ENCODE peak calls at places on chromosomes 4 and X, in eight cellular contexts. B is effector memory CD4-positive, alpha-beta T cell; K is left lung; Q is left ventricle myocardium inferior; S is BE2C; V is A673; U is tibial nerve; C is astrocyte of the spinal cord. X is an unnamed sample.

GRCh38 chrX:19121898-19122640 is at the start of gene ADGRG2:
- DNase-seq in K (no peak), Q (peak; percentile 30), U (peak; percentile 7), C (peak; percentile 6), V (peak; percentile 86), B (no peak), S (peak; percentile 42), X (peak; percentile 54)

GRCh38 chr4:10093801-10094552 is 22.6 kb downstream of the WDR1 start:
- DNase-seq in V (no peak), B (no peak), Q (no peak), K (no peak), S (no peak), U (no peak), C (peak; percentile 98), X (peak; percentile 71)

GRCh38 chr4:13626492-13627184 is 887 bp downstream of the BOD1L1 start:
- DNase-seq in B (no peak), V (no peak), Q (no peak), S (no peak), U (no peak), K (no peak), C (peak; percentile 2), X (no peak)

GRCh38 chr4:123587983-123588494 is 191.4 kb downstream of the SPRY1 start:
- DNase-seq in Q (no peak), K (peak; percentile 32), S (peak; percentile 55), B (no peak), C (peak; percentile 63), V (peak; percentile 42), U (no peak), X (no peak)

GRCh38 chr4:103100691-103101090 is 1.1 kb upstream of the BDH2 start:
- DNase-seq in S (no peak), V (no peak), C (no peak), B (no peak), K (no peak), Q (no peak), U (no peak), X (no peak)

GRCh38 chrX:17740137-17741122 is 3.1 kb downstream of the SCML1 start:
- DNase-seq in K (no peak), V (no peak), U (no peak), B (no peak), S (no peak), Q (no peak), C (no peak), X (no peak)

GRCh38 chrX:48971325-48972213 is at the start of gene KCND1:
- DNase-seq in K (peak; percentile 50), C (peak; percentile 63), S (peak; percentile 63), V (peak; percentile 68), U (peak; percentile 15), B (no peak), Q (peak; percentile 27), X (no peak)

GRCh38 chr4:153296424-153296823 is 48.1 kb upstream of the MND1 start:
- DNase-seq in U (no peak), Q (no peak), K (peak; percentile 43), S (no peak), V (peak; percentile 19), C (peak; percentile 62), B (no peak), X (no peak)

GRCh38 chrX:22164770-22165388 is 107.8 kb upstream of the CBLL2 start:
- DNase-seq in Q (no peak), C (peak; percentile 21), K (no peak), U (no peak), V (no peak), B (no peak), S (no peak), X (no peak)

GRCh38 chr4:26863512-26863911 is 2.9 kb downstream of the STIM2 start:
- DNase-seq in Q (no peak), C (no peak), S (no peak), K (no peak), U (no peak), B (no peak), V (no peak), X (no peak)

GRCh38 chrX:151488677-151489076 is 74.8 kb upstream of the PASD1 start:
- DNase-seq in Q (no peak), C (no peak), V (peak; percentile 27), B (no peak), U (no peak), S (peak; percentile 21), K (no peak), X (no peak)

GRCh38 chr4:145433684-145434083 is 48.0 kb upstream of the SMAD1 start:
- DNase-seq in B (no peak), S (no peak), V (no peak), C (no peak), Q (no peak), U (no peak), K (no peak), X (no peak)

GRCh38 chrX:153697924-153698865 is 10.5 kb downstream of the SLC6A8 start:
- DNase-seq in Q (no peak), B (no peak), C (no peak), S (no peak), U (no peak), V (no peak), K (no peak), X (no peak)

GRCh38 chr4:10281996-10282395 is 165.4 kb upstream of the WDR1 start:
- DNase-seq in B (no peak), K (no peak), Q (no peak), U (no peak), V (no peak), S (no peak), C (no peak), X (no peak)

GRCh38 chr4:6364581-6364980 is 94.9 kb downstream of the WFS1 start:
- DNase-seq in C (no peak), V (no peak), U (no peak), Q (peak; percentile 5), K (no peak), B (no peak), S (no peak), X (no peak)

GRCh38 chrX:36898301-36898700 is 109.9 kb upstream of the FAM47C start:
- DNase-seq in K (no peak), S (no peak), Q (no peak), B (no peak), U (no peak), V (peak; percentile 65), C (no peak), X (no peak)

GRCh38 chr4:38583102-38583501 is 80.9 kb upstream of the KLF3 start:
- DNase-seq in B (no peak), U (no peak), Q (no peak), V (no peak), S (no peak), C (peak; percentile 54), K (no peak), X (no peak)

GRCh38 chr4:158809611-158810486 is 41.0 kb downstream of the FNIP2 start:
- DNase-seq in S (no peak), K (no peak), Q (no peak), B (no peak), U (peak; percentile 57), C (peak; percentile 93), V (peak; percentile 76), X (no peak)

GRCh38 chr4:53653484-53654053 is 62.3 kb upstream of the LNX1 start:
- DNase-seq in K (no peak), U (no peak), V (no peak), B (no peak), Q (no peak), S (peak; percentile 15), C (peak; percentile 18), X (no peak)

DNA sequence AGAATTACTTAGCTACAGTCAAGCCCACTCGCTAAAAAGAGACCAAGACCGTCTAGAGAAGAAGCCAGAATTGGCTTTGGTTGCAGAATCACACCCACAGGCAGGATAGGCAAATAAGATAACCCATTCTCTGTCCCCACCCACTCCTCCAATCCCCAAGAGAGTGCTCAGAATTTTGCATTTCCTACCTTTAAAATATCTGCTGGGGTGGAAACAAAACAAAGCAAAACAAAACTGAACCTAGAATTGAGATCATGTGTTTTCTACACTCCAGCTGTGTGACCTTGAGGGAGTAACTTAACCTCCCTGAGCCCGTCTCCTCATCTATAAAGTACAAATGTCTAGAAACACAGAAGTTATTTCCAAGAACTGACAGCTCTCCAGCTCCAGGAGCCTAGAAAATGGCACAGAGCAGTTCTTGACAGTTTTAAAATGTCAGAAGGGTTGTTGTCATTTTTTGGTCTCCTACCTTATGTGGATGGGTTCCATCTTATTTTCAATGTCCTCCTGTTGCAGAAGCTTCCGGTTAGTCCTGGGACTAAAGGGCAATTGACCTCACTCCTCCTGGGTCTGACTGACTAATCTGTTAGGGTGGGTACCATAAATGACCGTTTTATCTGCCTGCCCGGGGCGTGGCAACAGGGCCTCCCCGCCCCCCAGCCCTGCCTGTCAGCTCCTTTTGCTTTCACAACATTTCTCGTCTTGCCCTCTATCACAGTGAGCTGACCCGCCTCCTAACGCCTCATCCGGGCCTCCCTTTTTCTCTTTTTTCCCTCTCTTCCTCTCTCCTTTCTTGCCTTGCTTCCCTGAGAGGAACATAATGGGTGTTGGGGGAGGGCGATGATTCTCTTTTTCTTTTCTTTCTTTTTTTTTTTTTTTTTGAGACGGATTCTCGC is 114.0 kb downstream of the RBM47 start:
- DNase-seq in Q (no peak), B (no peak), V (no peak), S (no peak), U (no peak), C (no peak), K (peak; percentile 44), X (peak; percentile 53)
- H3K4me3 ChIP-seq in Q (no peak overlapping the region), B (no peak overlapping the region), V (no peak overlapping the region), S (no peak overlapping the region), U (no peak overlapping the region), C (no peak overlapping the region), K (no peak overlapping the region), X (peak overlapping the region; percentile 48)

GRCh38 chrX:124239324-124239723 is 93.1 kb upstream of the TEX13D start:
- DNase-seq in K (no peak), B (no peak), U (no peak), V (no peak), C (no peak), S (no peak), Q (no peak), X (no peak)
- H3K4me3 ChIP-seq in K (no peak overlapping the region), B (no peak overlapping the region), U (no peak overlapping the region), V (no peak overlapping the region), C (no peak overlapping the region), S (no peak overlapping the region), Q (no peak overlapping the region), X (no peak overlapping the region)

GRCh38 chrX:47523713-47524166 is 37.3 kb upstream of the ARAF start:
- DNase-seq in U (no peak), K (no peak), C (no peak), Q (no peak), S (peak; percentile 4), B (no peak), V (no peak), X (no peak)

GRCh38 chrX:47518105-47518504 is 35.1 kb upstream of the ZNF41 start:
- DNase-seq in B (no peak), V (no peak), C (no peak), Q (no peak), K (no peak), S (no peak), U (no peak), X (no peak)

GRCh38 chrX:47523297-47523696 is 37.7 kb upstream of the ARAF start:
- DNase-seq in S (peak; percentile 86), C (peak; percentile 62), B (peak; percentile 62), U (peak; percentile 56), V (peak; percentile 79), K (peak; percentile 83), Q (peak; percentile 85), X (peak; percentile 89)
- H3K4me3 ChIP-seq in S (peak overlapping the region; percentile 58), C (peak overlapping the region; percentile 52), B (peak overlapping the region; percentile 56), U (peak overlapping the region; percentile 32), V (peak overlapping the region; percentile 55), K (peak overlapping the region; percentile 20), Q (peak overlapping the region; percentile 70), X (peak overlapping the region; percentile 56)

DNA sequence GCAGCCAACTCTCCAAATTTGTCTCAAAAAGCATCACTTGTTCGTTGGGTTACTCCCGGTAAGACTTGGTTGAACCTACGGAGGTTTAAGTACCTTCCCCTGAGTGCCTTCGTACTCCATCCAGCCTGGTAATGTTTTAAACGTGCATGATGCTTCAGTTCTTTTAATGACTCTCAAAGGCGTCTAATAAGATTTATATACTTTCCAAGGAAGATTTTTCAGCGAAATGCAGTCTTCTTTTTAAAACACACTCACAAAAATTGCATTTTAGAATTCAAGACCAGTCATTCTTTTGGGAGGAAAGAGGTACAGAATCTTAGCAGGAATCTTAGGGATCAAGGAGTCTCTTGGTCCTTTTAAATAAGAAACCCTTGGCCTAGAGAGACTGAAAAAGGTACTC is 430 bp upstream of the TRPC3 start:
- DNase-seq in V (no peak), U (no peak), S (no peak), B (no peak), K (no peak), C (no peak), Q (no peak), X (no peak)
- H3K4me3 ChIP-seq in V (peak overlapping the region; percentile 54), U (peak overlapping the region; percentile 45), S (no peak overlapping the region), B (peak overlapping the region; percentile 79), K (peak overlapping the region; percentile 49), C (peak overlapping the region; percentile 57), Q (peak overlapping the region; percentile 77), X (peak overlapping the region; percentile 70)